ENCODE peak calls at places on chromosomes 6 and 20, in five cellular contexts. N, X, U, Q and C are unnamed samples.

GRCh38 chr6:28825732-28826293 is 98.0 kb downstream of the TRIM27 start:
- DNase-seq in N (no peak), X (no peak), U (no peak), Q (no peak), C (no peak)

GRCh38 chr20:21826946-21827345 is 121.5 kb downstream of the PAX1 start:
- DNase-seq in N (no peak), X (peak; percentile 34), U (peak; percentile 9), Q (no peak), C (no peak)

GRCh38 chr6:85460154-85460950 is 10.5 kb downstream of the NT5E start:
- DNase-seq in N (no peak), X (no peak), U (no peak), Q (no peak), C (peak; percentile 91)

GRCh38 chr6:134060491-134061106 is 8.2 kb upstream of the SLC2A12 start:
- DNase-seq in N (no peak), X (peak; percentile 57), U (no peak), Q (no peak), C (peak; percentile 76)

GRCh38 chr20:21184810-21185209 is 58.9 kb downstream of the KIZ start:
- DNase-seq in N (no peak), X (peak; percentile 71), U (no peak), Q (no peak), C (no peak)

GRCh38 chr20:44911264-44911921 is 1.5 kb downstream of the PABPC1L start:
- DNase-seq in N (peak; percentile 69), X (peak; percentile 96), U (peak; percentile 80), Q (no peak), C (peak; percentile 42)

GRCh38 chr6:42249279-42249678 is 31.6 kb upstream of the MRPS10 start:
- DNase-seq in N (no peak), X (no peak), U (no peak), Q (no peak), C (no peak)

GRCh38 chr20:40274912-40275654 is 414.0 kb downstream of the MAFB start:
- DNase-seq in N (no peak), X (no peak), U (no peak), Q (no peak), C (no peak)

GRCh38 chr20:9079038-9079731 is 10.3 kb downstream of the PLCB4 start:
- DNase-seq in N (no peak), X (no peak), U (no peak), Q (no peak), C (no peak)

GRCh38 chr6:70282906-70283461 is 19.9 kb downstream of the COL9A1 start:
- DNase-seq in N (no peak), X (no peak), U (peak; percentile 17), Q (no peak), C (no peak)

GRCh38 chr6:80553071-80553740 is 446.7 kb downstream of the BCKDHB start:
- DNase-seq in N (no peak), X (no peak), U (no peak), Q (no peak), C (no peak)

GRCh38 chr20:57473246-57474042 is 51.5 kb downstream of the CTCFL start:
- DNase-seq in N (no peak), X (no peak), U (no peak), Q (peak; percentile 68), C (no peak)

GRCh38 chr6:82363368-82364086 is at the start of gene TPBG:
- DNase-seq in N (peak; percentile 47), X (peak; percentile 27), U (peak; percentile 82), Q (no peak), C (peak; percentile 38)

GRCh38 chr6:45394586-45395095 is 16.9 kb upstream of the SUPT3H start:
- DNase-seq in N (no peak), X (no peak), U (no peak), Q (no peak), C (no peak)

GRCh38 chr6:31559958-31560696 is 12.0 kb upstream of the LTA start:
- DNase-seq in N (no peak), X (no peak), U (no peak), Q (peak; percentile 88), C (peak; percentile 99)

GRCh38 chr20:40630723-40631631 is 58.1 kb downstream of the MAFB start:
- DNase-seq in N (no peak), X (no peak), U (no peak), Q (no peak), C (no peak)

GRCh38 chr6:125124250-125124777 is 29.3 kb upstream of the TPD52L1 start:
- DNase-seq in N (peak; percentile 8), X (peak; percentile 17), U (no peak), Q (no peak), C (no peak)

GRCh38 chr6:143843689-143844405 is 709 bp downstream of the LTV1 start:
- DNase-seq in N (no peak), X (peak; percentile 13), U (no peak), Q (no peak), C (no peak)

GRCh38 chr6:55636406-55637102 is 57.6 kb upstream of the HMGCLL1 start:
- DNase-seq in N (no peak), X (no peak), U (no peak), Q (no peak), C (no peak)

GRCh38 chr6:35489995-35490791 is 6.7 kb downstream of the TEAD3 start:
- DNase-seq in N (no peak), X (no peak), U (peak; percentile 84), Q (no peak), C (no peak)

GRCh38 chr6:82978362-82978945 is 87.2 kb downstream of the UBE3D start:
- DNase-seq in N (no peak), X (no peak), U (no peak), Q (no peak), C (no peak)

GRCh38 chr6:33344771-33345697 is 27.5 kb upstream of the ZBTB22 start:
- DNase-seq in N (peak; percentile 74), X (peak; percentile 69), U (no peak), Q (peak; percentile 58), C (peak; percentile 84)

GRCh38 chr6:138371720-138372119 is 6.0 kb upstream of the SMIM28 start:
- DNase-seq in N (no peak), X (no peak), U (no peak), Q (no peak), C (peak; percentile 83)

GRCh38 chr6:153167907-153168306 is 36.8 kb upstream of the RGS17 start:
- DNase-seq in N (no peak), X (no peak), U (no peak), Q (no peak), C (no peak)

GRCh38 chr6:1129141-1129540 is 182.8 kb upstream of the FOXQ1 start:
- DNase-seq in N (no peak), X (no peak), U (no peak), Q (no peak), C (no peak)

GRCh38 chr20:2986466-2986865 is 57.0 kb upstream of the GNRH2 start:
- DNase-seq in N (no peak), X (no peak), U (no peak), Q (no peak), C (no peak)

GRCh38 chr6:160450849-160451248 is 102.7 kb downstream of the SLC22A3 start:
- DNase-seq in N (no peak), X (no peak), U (no peak), Q (no peak), C (no peak)

GRCh38 chr6:147508871-147509608 is 550 bp downstream of the SAMD5 start:
- DNase-seq in N (no peak), X (no peak), U (no peak), Q (no peak), C (peak; percentile 10)

GRCh38 chr6:51684603-51685002 is 402.8 kb downstream of the PKHD1 start:
- DNase-seq in N (no peak), X (no peak), U (no peak), Q (no peak), C (no peak)
- TF ChIP-seq MAX in N (no peak), X (no peak), U (no peak), Q (no peak), C (no peak)

DNA sequence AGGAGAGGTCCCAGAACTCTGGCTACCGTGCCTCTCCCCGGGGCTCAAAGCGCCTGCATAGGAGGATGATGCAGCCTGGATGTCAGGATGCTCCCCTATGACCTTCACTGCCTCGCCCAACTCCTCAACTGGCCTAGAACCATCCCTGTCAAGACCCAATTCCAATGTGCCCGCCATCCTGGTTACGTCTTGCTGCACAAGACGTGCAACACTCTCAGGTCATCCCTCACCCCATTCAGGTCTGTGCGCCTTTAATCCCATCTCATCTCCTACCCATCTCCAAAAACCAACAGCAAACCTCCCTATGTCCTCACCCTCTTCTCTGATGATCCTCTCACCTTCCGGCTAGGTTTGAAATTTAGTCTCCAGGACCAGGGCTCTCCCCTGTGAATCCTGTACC is 3.5 kb downstream of the SFT2D1 start:
- DNase-seq in N (no peak), X (no peak), U (no peak), Q (no peak), C (no peak)
- H3K27ac ChIP-seq in N (no peak overlapping the region), X (no peak overlapping the region), U (no peak overlapping the region), Q (no peak overlapping the region), C (no peak overlapping the region)

GRCh38 chr6:38719358-38719757 is 4.2 kb downstream of the DNAH8 start:
- DNase-seq in N (no peak), X (no peak), U (no peak), Q (no peak), C (no peak)

GRCh38 chr6:38713812-38714211 is 1.3 kb upstream of the DNAH8 start:
- DNase-seq in N (no peak), X (no peak), U (no peak), Q (no peak), C (peak; percentile 43)

GRCh38 chr6:38715016-38715809 is at the start of gene DNAH8:
- DNase-seq in N (no peak), X (no peak), U (no peak), Q (no peak), C (no peak)

GRCh38 chr6:38716825-38717224 is 1.7 kb downstream of the DNAH8 start:
- DNase-seq in N (no peak), X (no peak), U (no peak), Q (no peak), C (no peak)

GRCh38 chr6:38714239-38715015 is 684 bp upstream of the DNAH8 start:
- DNase-seq in N (no peak), X (no peak), U (no peak), Q (no peak), C (peak; percentile 28)
- TF ChIP-seq EZH2 in N (no peak), X (no peak), U (no peak), Q (no peak), C (no peak)

GRCh38 chr6:17156112-17156921 is 54.5 kb downstream of the STMND1 start:
- DNase-seq in N (peak; percentile 80), X (peak; percentile 75), U (peak; percentile 15), Q (peak; percentile 20), C (peak; percentile 82)
- TF ChIP-seq MAX in N (no peak), X (no peak), U (no peak), Q (no peak), C (no peak)

GRCh38 chr6:13141392-13141791 is 186.9 kb downstream of the TBC1D7 start:
- DNase-seq in N (no peak), X (no peak), U (no peak), Q (no peak), C (no peak)

GRCh38 chr6:13139119-13139518 is 189.2 kb downstream of the TBC1D7 start:
- DNase-seq in N (no peak), X (no peak), U (no peak), Q (no peak), C (no peak)

GRCh38 chr6:13146429-13146828 is 181.9 kb downstream of the TBC1D7 start:
- DNase-seq in N (no peak), X (no peak), U (no peak), Q (no peak), C (no peak)

GRCh38 chr6:13140972-13141371 is 187.4 kb downstream of the TBC1D7 start:
- DNase-seq in N (no peak), X (no peak), U (no peak), Q (no peak), C (no peak)

GRCh38 chr6:13142611-13143010 is 185.7 kb downstream of the TBC1D7 start:
- DNase-seq in N (no peak), X (no peak), U (no peak), Q (no peak), C (no peak)
- H3K27ac ChIP-seq in N (no peak overlapping the region), X (no peak overlapping the region), U (no peak overlapping the region), Q (no peak overlapping the region), C (no peak overlapping the region)